ENCODE peak calls at places on chromosomes 2 and 18, in six cellular contexts. O is cardiac fibroblast, E is cardiac muscle cell, V is heart right ventricle, S is HL-60, H is fibroblast of mammary gland. X is an unnamed sample.

GRCh38 chr2:166464187-166464586 is 29.9 kb downstream of the SCN7A start:
- DNase-seq in S (no peak), O (no peak), H (peak; percentile 1), V (no peak), E (no peak), X (no peak)

GRCh38 chr2:178928077-178928476 is 120.9 kb upstream of the TTN start:
- DNase-seq in S (no peak), O (no peak), H (no peak), E (no peak), V (no peak), X (no peak)

GRCh38 chr18:47260138-47260923 is 8.9 kb upstream of the SKOR2 start:
- DNase-seq in E (peak; percentile 89), V (peak; percentile 33), H (peak; percentile 45), O (peak; percentile 44), S (peak; percentile 48), X (peak; percentile 16)

GRCh38 chr18:54968807-54969206 is 9.5 kb upstream of the CCDC68 start:
- DNase-seq in O (no peak), H (no peak), E (no peak), V (no peak), S (no peak), X (no peak)

GRCh38 chr2:67663776-67664175 is 266.6 kb downstream of the ETAA1 start:
- DNase-seq in S (no peak), O (peak; percentile 14), V (no peak), H (peak; percentile 11), E (no peak), X (no peak)

GRCh38 chr2:215299337-215299859 is 12.5 kb upstream of the ATIC start:
- DNase-seq in O (peak; percentile 14), E (peak; percentile 74), H (no peak), S (no peak), V (no peak), X (no peak)

GRCh38 chr2:98172150-98172765 is 85.3 kb downstream of the VWA3B start:
- DNase-seq in S (no peak), V (no peak), E (no peak), H (no peak), O (no peak), X (no peak)

GRCh38 chr2:25168256-25169072 is at the start of gene POMC:
- DNase-seq in H (peak; percentile 6), V (no peak), E (peak; percentile 73), O (peak; percentile 26), S (no peak), X (no peak)

GRCh38 chr2:3268705-3269029 is 109.0 kb downstream of the EIPR1 start:
- DNase-seq in S (no peak), O (no peak), H (no peak), E (no peak), V (no peak), X (no peak)

GRCh38 chr18:34694611-34695165 is 15.4 kb upstream of the DTNA start:
- DNase-seq in V (no peak), S (no peak), O (peak; percentile 61), E (no peak), H (no peak), X (no peak)

GRCh38 chr18:75244336-75244735 is 33.7 kb downstream of the TSHZ1 start:
- DNase-seq in V (no peak), E (peak; percentile 32), H (no peak), S (peak; percentile 29), O (no peak), X (no peak)

GRCh38 chr2:3099145-3099859 is 278.3 kb downstream of the EIPR1 start:
- DNase-seq in S (no peak), E (no peak), O (no peak), V (no peak), H (no peak), X (no peak)

GRCh38 chr18:13159579-13159978 is 59.0 kb upstream of the LDLRAD4 start:
- DNase-seq in S (peak; percentile 58), V (peak; percentile 52), E (peak; percentile 64), H (peak; percentile 74), O (peak; percentile 82), X (peak; percentile 62)

GRCh38 chr2:158967731-158968395 is 577 bp upstream of the TANC1 start:
- DNase-seq in H (peak; percentile 76), E (peak; percentile 71), O (peak; percentile 62), S (no peak), V (peak; percentile 60), X (peak; percentile 74)

GRCh38 chr2:232028631-232029030 is 67.1 kb downstream of the DIS3L2 start:
- DNase-seq in E (no peak), O (peak; percentile 72), H (peak; percentile 79), V (peak; percentile 57), S (no peak), X (peak; percentile 16)

DNA sequence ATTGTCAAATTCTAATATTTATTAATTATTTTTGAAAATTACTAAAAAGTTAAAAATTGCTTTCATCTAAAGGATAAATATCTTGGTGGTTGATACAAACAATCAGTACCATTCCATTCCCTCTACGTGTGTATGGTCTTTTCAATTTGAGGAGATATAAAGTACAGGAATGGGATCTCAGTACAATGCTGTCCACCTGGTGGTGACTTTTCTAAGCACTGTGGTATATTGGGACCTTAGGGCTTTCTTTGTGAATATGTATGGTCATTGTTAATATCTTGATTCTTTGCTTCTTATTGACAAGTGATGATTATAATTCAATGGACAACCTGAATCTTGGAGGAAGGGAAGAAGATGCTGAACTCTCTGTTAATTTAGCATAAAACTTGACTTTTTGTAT is 83.1 kb downstream of the NBEAL1 start:
- DNase-seq in S (no peak), E (no peak), V (no peak), O (peak; percentile 11), H (peak; percentile 23), X (no peak)
- TF ChIP-seq CTCF in S (no peak), E (peak; percentile 20), V (peak; percentile 25), O (peak; percentile 29), H (peak; percentile 37), X (peak; percentile 26)

GRCh38 chr2:186695081-186695756 is 1.4 kb downstream of the FAM171B start:
- DNase-seq in S (no peak), V (no peak), O (peak; percentile 67), E (no peak), H (peak; percentile 75), X (peak; percentile 26)

GRCh38 chr2:186699742-186700141 is 5.9 kb downstream of the FAM171B start:
- DNase-seq in V (no peak), O (no peak), H (no peak), E (no peak), S (no peak), X (no peak)

GRCh38 chr2:186696804-186697203 is 2.9 kb downstream of the FAM171B start:
- DNase-seq in V (no peak), H (no peak), O (no peak), E (no peak), S (no peak), X (no peak)

GRCh38 chr2:186696337-186696736 is 2.5 kb downstream of the FAM171B start:
- DNase-seq in V (no peak), H (no peak), E (no peak), S (no peak), O (no peak), X (no peak)

DNA sequence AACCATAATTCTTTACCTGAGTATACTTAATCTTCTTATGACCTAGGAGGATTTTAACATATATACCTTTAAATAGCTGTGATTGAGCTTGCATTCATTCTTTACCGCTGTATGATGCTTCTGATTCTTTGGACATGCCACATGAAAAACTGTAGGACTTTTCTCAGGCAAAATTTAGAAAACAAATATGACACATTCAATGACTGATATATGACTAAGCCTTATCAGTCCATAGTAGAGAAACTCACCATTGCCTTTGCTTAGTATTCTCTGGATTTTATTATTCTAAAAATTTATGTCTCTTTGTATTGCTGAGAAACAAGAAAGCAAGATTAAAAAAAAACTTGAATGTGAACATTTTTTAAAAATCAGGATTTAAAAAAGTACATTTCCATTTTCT is 3.7 kb downstream of the FAM171B start:
- DNase-seq in O (no peak), S (no peak), V (no peak), H (peak; percentile 52), E (no peak), X (no peak)
- H3K4me3 ChIP-seq in O (no peak overlapping the region), S (no peak overlapping the region), V (no peak overlapping the region), H (no peak overlapping the region), E (no peak overlapping the region), X (no peak overlapping the region)

GRCh38 chr2:19312949-19313348 is 45.5 kb downstream of the OSR1 start:
- DNase-seq in V (no peak), H (peak; percentile 61), S (no peak), O (peak; percentile 77), E (peak; percentile 17), X (peak; percentile 11)
- TF ChIP-seq CTCF in V (peak; percentile 31), H (peak; percentile 42), S (peak; percentile 9), O (peak; percentile 47), E (peak; percentile 53), X (peak; percentile 58)

GRCh38 chr2:152488075-152488474 is 153.1 kb downstream of the FMNL2 start:
- DNase-seq in O (no peak), S (no peak), H (no peak), V (no peak), E (no peak), X (no peak)

GRCh38 chr2:152486737-152487063 is 151.7 kb downstream of the FMNL2 start:
- DNase-seq in S (no peak), O (no peak), E (no peak), H (no peak), V (no peak), X (no peak)

GRCh38 chr2:152489364-152489763 is 154.4 kb downstream of the FMNL2 start:
- DNase-seq in H (no peak), E (no peak), S (no peak), V (no peak), O (no peak), X (no peak)

GRCh38 chr2:152483276-152483996 is 148.5 kb downstream of the FMNL2 start:
- DNase-seq in V (no peak), S (no peak), H (no peak), O (no peak), E (no peak), X (no peak)

DNA sequence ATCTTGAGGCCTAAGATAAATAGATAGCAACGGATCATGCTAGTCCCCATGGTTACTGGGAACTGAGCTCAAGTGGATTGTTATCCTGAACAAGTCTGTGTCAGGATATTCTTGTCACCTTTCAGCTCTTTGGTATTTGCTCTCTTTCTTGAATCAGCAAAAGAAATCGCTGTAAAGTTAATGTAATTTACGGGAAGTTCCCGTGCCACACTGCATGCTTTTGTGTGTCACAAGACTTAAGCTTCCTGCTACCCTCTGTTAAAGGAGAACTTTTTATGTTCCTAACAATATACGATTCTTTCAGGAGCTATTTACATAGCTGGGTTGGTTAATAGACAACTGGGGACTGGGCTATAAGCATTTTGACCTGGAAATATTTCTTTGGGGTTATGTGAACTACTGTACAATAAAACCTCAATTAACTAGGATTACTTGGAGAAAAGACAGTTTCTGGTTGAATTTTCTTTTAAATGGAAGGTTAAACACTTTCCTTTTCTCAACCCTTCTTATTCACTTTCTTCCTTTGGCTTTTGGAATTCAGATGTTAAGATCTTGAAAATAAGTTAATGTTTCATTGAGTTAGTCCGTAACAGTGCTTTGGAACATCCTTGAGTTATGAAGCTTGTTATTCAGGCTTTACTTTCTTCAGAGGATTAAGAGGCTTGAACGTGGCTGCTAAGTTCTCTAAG is 151.2 kb downstream of the FMNL2 start:
- DNase-seq in H (no peak), V (no peak), O (no peak), S (peak; percentile 35), E (no peak), X (no peak)
- H3K4me3 ChIP-seq in H (no peak overlapping the region), V (no peak overlapping the region), O (no peak overlapping the region), S (no peak overlapping the region), E (no peak overlapping the region), X (no peak overlapping the region)

X was measured in astrocyte of the cerebellum.